ENCODE peak calls at places on chromosomes 11 and 22, in six cellular contexts. D, J, P, N, G and K are unnamed samples. For H3K27me3 and H3K4me1, the result is how much of the 10 kb centered on the place peaks cover.

GRCh38 chr22:47066616-47066905 is 304.1 kb downstream of the TBC1D22A start:
- DNase-seq in D (no peak), J (no peak), P (no peak), N (no peak), G (no peak), K (no peak)

GRCh38 chr11:123407124-123407995 is 22.7 kb upstream of the GRAMD1B start:
- DNase-seq in D (peak), J (peak), P (peak), N (no peak), G (peak), K (peak)

GRCh38 chr11:130159657-130160459 is at the start of gene ST14:
- DNase-seq in D (no peak), J (no peak), P (no peak), N (no peak), G (no peak), K (no peak)

GRCh38 chr11:128725630-128726461 is 32.0 kb downstream of the FLI1 start:
- DNase-seq in D (no peak), J (no peak), P (no peak), N (peak), G (no peak), K (no peak)

GRCh38 chr11:69272055-69272454 is 21.9 kb upstream of the MYEOV start:
- DNase-seq in D (no peak), J (no peak), P (no peak), N (no peak), G (no peak), K (no peak)

GRCh38 chr22:25383278-25383820 is 163.9 kb downstream of the CRYBB2 start:
- DNase-seq in D (no peak), J (no peak), P (no peak), N (no peak), G (no peak), K (no peak)

GRCh38 chr22:46043816-46044717 is 67.1 kb upstream of the WNT7B start:
- DNase-seq in D (no peak), J (no peak), P (no peak), N (no peak), G (no peak), K (no peak)

GRCh38 chr11:61392991-61393595 is 706 bp downstream of the TMEM216 start:
- DNase-seq in D (no peak), J (peak), P (no peak), N (no peak), G (no peak), K (no peak)

GRCh38 chr11:64711944-64712306 is 11.1 kb downstream of the NRXN2 start:
- DNase-seq in D (no peak), J (no peak), P (no peak), N (no peak), G (no peak), K (no peak)

GRCh38 chr22:27223317-27224177 is 566.2 kb downstream of the MIAT start:
- DNase-seq in D (no peak), J (no peak), P (no peak), N (no peak), G (no peak), K (no peak)

GRCh38 chr11:16111690-16112089 is 244.7 kb downstream of the SOX6 start:
- DNase-seq in D (peak), J (no peak), P (no peak), N (no peak), G (no peak), K (no peak)

GRCh38 chr11:126231725-126232459 is 20.3 kb downstream of the FAM118B start:
- DNase-seq in D (no peak), J (no peak), P (no peak), N (no peak), G (no peak), K (no peak)

GRCh38 chr11:26227311-26227710 is 104.6 kb upstream of the ANO3 start:
- DNase-seq in D (no peak), J (no peak), P (peak), N (peak), G (no peak), K (peak)

GRCh38 chr11:61734767-61735166 is 17.7 kb upstream of the MYRF start:
- DNase-seq in D (no peak), J (no peak), P (no peak), N (no peak), G (no peak), K (no peak)

GRCh38 chr11:12675951-12676711 is 1.9 kb downstream of the TEAD1 start:
- DNase-seq in D (no peak), J (no peak), P (no peak), N (no peak), G (no peak), K (no peak)

GRCh38 chr22:33481550-33481949 is 423.4 kb upstream of the SYN3 start:
- DNase-seq in D (no peak), J (no peak), P (no peak), N (no peak), G (no peak), K (no peak)

GRCh38 chr11:116887909-116888556 is 50.6 kb upstream of the APOA1 start:
- DNase-seq in D (no peak), J (no peak), P (no peak), N (no peak), G (no peak), K (no peak)

GRCh38 chr22:22185217-22185616 is 59.4 kb upstream of the VPREB1 start:
- DNase-seq in D (no peak), J (no peak), P (no peak), N (no peak), G (no peak), K (no peak)

GRCh38 chr11:5696210-5696609 is 6.6 kb downstream of the TRIM22 start:
- DNase-seq in D (no peak), J (no peak), P (no peak), N (no peak), G (no peak), K (no peak)

GRCh38 chr11:3217751-3218482 is 696 bp downstream of the MRGPRG start:
- DNase-seq in D (no peak), J (no peak), P (no peak), N (no peak), G (no peak), K (no peak)

GRCh38 chr11:93196816-93197382 is 892 bp downstream of the SLC36A4 start:
- DNase-seq in D (no peak), J (no peak), P (no peak), N (no peak), G (peak), K (no peak)

GRCh38 chr22:45534339-45535192 is 31.9 kb downstream of the FBLN1 start:
- DNase-seq in D (no peak), J (no peak), P (no peak), N (no peak), G (no peak), K (no peak)

GRCh38 chr22:47282366-47282765 is 519.9 kb downstream of the TBC1D22A start:
- DNase-seq in D (no peak), J (no peak), P (no peak), N (no peak), G (no peak), K (no peak)

DNA sequence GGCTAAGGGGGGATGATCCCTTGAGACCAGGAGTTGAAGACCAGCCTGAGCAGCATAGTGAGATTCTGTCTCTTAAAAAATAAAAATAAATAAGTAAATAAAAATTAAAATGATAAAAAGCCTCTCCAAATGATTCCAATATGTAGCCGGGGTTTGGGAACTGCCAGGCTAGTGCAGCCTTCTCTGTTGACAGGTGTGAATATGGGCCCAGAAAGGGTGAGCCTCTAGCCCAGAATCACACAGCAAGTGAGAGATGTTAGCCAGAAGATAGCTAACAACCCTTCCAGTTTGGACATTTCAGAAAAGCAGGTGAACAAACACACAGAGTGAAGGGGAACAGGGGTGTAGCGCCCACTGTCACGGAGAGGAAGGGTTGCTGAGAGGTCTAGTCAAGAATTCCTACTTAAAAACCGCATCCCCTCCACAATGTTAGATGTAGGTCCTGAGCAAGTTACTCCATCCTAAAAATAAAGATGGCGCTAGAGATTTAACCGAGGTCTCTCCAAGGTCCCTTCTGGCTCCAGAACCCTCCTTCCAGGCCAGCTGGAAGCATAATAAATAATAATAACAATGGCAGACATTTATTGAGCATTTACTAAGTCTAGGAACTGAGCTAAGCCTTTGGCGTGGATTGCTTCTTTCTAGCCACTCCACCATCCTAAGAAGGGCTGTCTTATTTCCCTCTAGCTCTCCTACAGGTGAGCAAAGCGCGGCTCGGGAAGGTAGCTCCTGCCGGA is 51.6 kb downstream of the CYTH4 start:
- DNase-seq in D (no peak), J (no peak), P (no peak), N (no peak), G (no peak), K (no peak)
- H3K27me3 ChIP-seq in D (under half), J (under half), P (under half), N (under half), G (under half), K (under half)

GRCh38 chr11:67404515-67405195 is 772 bp downstream of the TBC1D10C start:
- DNase-seq in D (no peak), J (no peak), P (no peak), N (no peak), G (no peak), K (no peak)
- H3K4me1 ChIP-seq in D (under half), J (under half), P (half or more), N (half or more), G (under half), K (under half)

GRCh38 chr11:113532697-113533424 is 57.7 kb upstream of the DRD2 start:
- DNase-seq in D (peak), J (peak), P (peak), N (no peak), G (peak), K (peak)
- TF ChIP-seq ZNF274 in D (no peak), J (no peak), P (no peak), N (no peak), G (no peak), K (no peak)

GRCh38 chr11:76640540-76640939 is 30.0 kb downstream of the LRRC32 start:
- DNase-seq in D (no peak), J (no peak), P (no peak), N (no peak), G (no peak), K (no peak)

GRCh38 chr11:76644591-76644990 is 26.0 kb downstream of the LRRC32 start:
- DNase-seq in D (no peak), J (no peak), P (no peak), N (no peak), G (no peak), K (no peak)

GRCh38 chr11:76639621-76640020 is 30.9 kb downstream of the LRRC32 start:
- DNase-seq in D (no peak), J (no peak), P (no peak), N (no peak), G (no peak), K (no peak)

GRCh38 chr11:76641905-76642304 is 28.6 kb downstream of the LRRC32 start:
- DNase-seq in D (no peak), J (no peak), P (no peak), N (no peak), G (no peak), K (no peak)

DNA sequence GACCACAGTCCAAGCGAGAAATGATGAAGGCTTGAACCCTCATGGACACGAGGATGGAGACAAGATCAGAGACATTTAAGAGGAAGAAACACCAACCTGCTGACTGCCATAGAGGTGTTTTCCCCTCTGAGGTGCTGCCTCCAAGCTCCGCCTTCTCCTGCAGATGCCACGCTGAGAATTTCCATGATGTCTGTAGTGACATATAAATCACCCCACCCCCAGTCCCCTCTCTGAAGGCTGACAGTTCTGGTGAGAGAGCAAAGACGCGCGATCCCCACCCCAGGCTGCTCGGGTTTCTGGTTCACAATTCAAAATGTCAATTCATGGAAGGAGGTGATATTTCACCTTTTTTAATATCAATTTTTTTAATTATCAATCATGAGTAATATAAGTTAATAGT is 28.2 kb downstream of the LRRC32 start:
- DNase-seq in D (no peak), J (no peak), P (no peak), N (no peak), G (no peak), K (no peak)
- H3K27me3 ChIP-seq in D (under half), J (under half), P (under half), N (under half), G (under half), K (under half)

DNA sequence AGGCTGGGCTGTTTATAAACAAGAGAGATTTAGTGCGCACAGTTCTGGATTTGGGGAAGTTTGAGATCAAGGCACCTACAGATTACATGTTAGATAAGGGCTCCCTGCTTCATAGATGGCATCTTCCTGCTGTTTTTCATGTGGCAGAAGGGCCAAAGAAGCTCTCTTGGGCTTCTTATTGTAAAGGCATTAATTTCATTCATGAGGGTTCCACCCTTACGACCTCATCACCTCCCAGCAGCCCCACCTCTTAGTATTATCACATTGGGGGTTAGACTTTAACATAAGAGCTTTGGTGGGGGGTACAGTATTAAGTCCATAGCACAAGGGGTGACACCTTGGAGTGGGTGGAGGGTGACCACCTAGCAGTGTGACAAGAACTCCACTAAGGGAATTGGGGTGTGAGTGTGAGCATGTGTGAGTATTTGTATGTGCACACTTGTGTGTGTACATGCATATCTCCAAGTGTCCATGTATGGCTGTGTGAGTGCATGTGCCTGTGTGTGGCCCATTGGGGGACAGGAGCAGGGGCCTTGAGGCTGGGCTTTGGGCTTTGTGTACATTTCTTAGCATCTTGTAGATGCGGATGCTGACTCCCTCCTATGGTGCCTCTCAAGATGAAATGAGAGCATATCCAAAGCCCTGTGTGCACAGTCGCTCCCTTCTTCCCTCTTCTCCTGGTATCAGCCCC is 42.7 kb downstream of the BCR start:
- DNase-seq in D (no peak), J (peak), P (no peak), N (no peak), G (no peak), K (no peak)
- H3K4me1 ChIP-seq in D (half or more), J (half or more), P (half or more), N (under half), G (under half), K (under half)

GRCh38 chr11:35617687-35618496 is at the start of gene FJX1:
- DNase-seq in D (peak), J (peak), P (peak), N (no peak), G (no peak), K (peak)
- TF ChIP-seq ZNF274 in D (no peak), J (no peak), P (no peak), N (no peak), G (no peak), K (no peak)

GRCh38 chr11:71256080-71256479 is 3.7 kb upstream of the SHANK2 start:
- DNase-seq in D (no peak), J (no peak), P (no peak), N (no peak), G (no peak), K (no peak)
- H3K27me3 ChIP-seq in D (under half), J (under half), P (under half), N (under half), G (under half), K (under half)

DNA sequence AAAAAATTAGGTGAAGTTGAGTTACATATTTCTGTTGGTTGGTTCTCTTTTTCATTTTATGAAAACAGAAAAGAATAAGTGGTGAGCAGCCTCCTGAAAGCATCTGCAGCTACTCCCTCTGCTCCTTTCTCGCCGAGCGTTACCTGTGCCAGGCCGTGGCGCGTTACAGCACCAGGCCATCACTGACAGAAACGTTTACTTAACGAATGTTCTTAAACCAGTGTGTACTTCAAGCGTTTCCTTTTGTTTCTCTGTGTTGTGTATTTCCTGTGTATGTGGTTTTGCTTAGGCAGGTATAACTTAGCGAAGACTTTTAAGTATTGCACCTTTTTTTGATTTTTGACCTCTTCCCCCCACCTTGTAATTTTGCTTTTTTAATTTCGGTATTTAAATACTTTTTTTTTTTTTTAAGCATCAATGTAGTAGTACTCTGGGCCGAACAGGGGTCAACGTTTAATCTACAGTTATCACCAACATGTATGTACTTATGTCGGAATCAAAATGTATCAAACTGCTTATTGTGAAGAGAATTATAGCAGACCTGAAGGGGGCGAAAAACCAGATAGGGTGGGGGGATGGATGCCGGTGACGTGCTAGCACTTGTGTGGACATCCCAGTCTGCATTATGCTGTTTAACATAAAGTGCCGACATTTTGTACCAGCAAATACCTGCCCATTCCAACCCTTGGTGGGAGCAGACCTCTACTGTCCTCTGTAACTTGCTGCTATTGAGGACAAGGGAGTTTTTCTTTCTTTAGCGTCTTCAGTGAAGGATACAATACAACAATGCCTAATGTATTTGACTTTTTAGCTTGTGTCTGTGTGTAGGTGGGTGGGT is 21.6 kb upstream of the ADSL start:
- DNase-seq in D (no peak), J (no peak), P (no peak), N (no peak), G (no peak), K (no peak)
- H3K4me1 ChIP-seq in D (under half), J (under half), P (under half), N (under half), G (under half), K (under half)

DNA sequence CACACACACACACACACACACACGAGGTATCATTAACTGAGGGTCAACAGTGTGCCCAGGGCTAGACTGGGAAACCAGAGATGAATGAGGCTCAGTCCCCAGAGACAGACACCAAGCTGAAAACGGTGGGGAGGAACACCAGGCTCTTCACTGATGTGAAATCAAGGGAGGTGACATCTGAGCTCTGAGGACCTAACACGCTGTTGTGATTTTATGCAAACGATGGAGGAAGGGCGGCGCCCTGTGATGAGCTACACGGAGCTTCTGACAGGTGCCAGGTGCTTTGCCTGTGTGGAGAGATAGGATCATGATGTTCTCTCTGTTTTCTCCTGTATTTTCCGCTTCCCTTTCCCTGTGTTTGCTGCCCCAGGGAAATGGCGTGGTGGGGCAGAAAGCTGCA is 6.5 kb upstream of the CYB5R3 start:
- DNase-seq in D (no peak), J (no peak), P (no peak), N (peak), G (no peak), K (no peak)
- TF ChIP-seq ZNF274 in D (no peak), J (no peak), P (no peak), N (no peak), G (no peak), K (no peak)

GRCh38 chr22:17368144-17368726 is 1.0 kb upstream of the CECR2 start:
- DNase-seq in D (no peak), J (no peak), P (no peak), N (no peak), G (no peak), K (no peak)
- H3K27me3 ChIP-seq in D (under half), J (under half), P (under half), N (under half), G (under half), K (under half)